ENCODE peak calls at places on chromosomes 11 and 22, in eight cellular contexts. B, P, D, Y, O, E, C and T are unnamed samples.

GRCh38 chr11:126282361-126282741 is 542 bp upstream of the TIRAP start:
- DNase-seq in B (no peak), P (no peak), D (peak; percentile 26), Y (no peak), O (no peak), E (peak; percentile 61), C (no peak), T (peak; percentile 58)

GRCh38 chr11:44637477-44637876 is 72.0 kb downstream of the CD82 start:
- DNase-seq in B (no peak), P (no peak), D (no peak), Y (no peak), O (no peak), E (no peak), C (no peak), T (no peak)

GRCh38 chr22:49788492-49788891 is 39.2 kb downstream of the BRD1 start:
- DNase-seq in B (no peak), P (no peak), D (no peak), Y (peak; percentile 49), O (no peak), E (peak; percentile 53), C (peak; percentile 28), T (no peak)

GRCh38 chr22:41911292-41911611 is 3.6 kb downstream of the SHISA8 start:
- DNase-seq in B (no peak), P (no peak), D (no peak), Y (no peak), O (no peak), E (no peak), C (no peak), T (no peak)

GRCh38 chr11:82756765-82757650 is 23.3 kb upstream of the FAM181B start:
- DNase-seq in B (no peak), P (no peak), D (no peak), Y (no peak), O (no peak), E (no peak), C (no peak), T (no peak)

GRCh38 chr11:132300283-132300682 is 929.9 kb downstream of the NTM start:
- DNase-seq in B (no peak), P (no peak), D (no peak), Y (no peak), O (no peak), E (no peak), C (no peak), T (no peak)

GRCh38 chr11:60378359-60378758 is at the start of gene MS4A7:
- DNase-seq in B (no peak), P (no peak), D (no peak), Y (no peak), O (no peak), E (no peak), C (no peak), T (no peak)

GRCh38 chr11:77776455-77776854 is 44.1 kb downstream of the RSF1 start:
- DNase-seq in B (no peak), P (peak; percentile 19), D (no peak), Y (peak; percentile 49), O (no peak), E (no peak), C (no peak), T (no peak)

GRCh38 chr11:94650756-94651155 is 83.6 kb downstream of the PIWIL4 start:
- DNase-seq in B (no peak), P (no peak), D (no peak), Y (no peak), O (no peak), E (peak; percentile 51), C (no peak), T (no peak)

GRCh38 chr11:101010899-101011298 is 118.7 kb downstream of the PGR start:
- DNase-seq in B (no peak), P (no peak), D (no peak), Y (no peak), O (no peak), E (no peak), C (no peak), T (no peak)

GRCh38 chr22:41925783-41926460 is 684 bp downstream of the TNFRSF13C start:
- DNase-seq in B (no peak), P (no peak), D (peak; percentile 59), Y (peak; percentile 49), O (no peak), E (no peak), C (no peak), T (peak; percentile 76)

GRCh38 chr11:32420937-32421532 is 14.3 kb downstream of the WT1 start:
- DNase-seq in B (no peak), P (no peak), D (no peak), Y (no peak), O (no peak), E (no peak), C (no peak), T (no peak)

GRCh38 chr22:26461188-26461810 is 22.3 kb downstream of the HPS4 start:
- DNase-seq in B (no peak), P (peak; percentile 18), D (peak; percentile 62), Y (peak; percentile 53), O (no peak), E (peak; percentile 50), C (no peak), T (no peak)

GRCh38 chr22:49999063-49999900 is 13.3 kb downstream of the IL17REL start:
- DNase-seq in B (no peak), P (no peak), D (peak; percentile 36), Y (no peak), O (peak; percentile 86), E (no peak), C (no peak), T (no peak)

DNA sequence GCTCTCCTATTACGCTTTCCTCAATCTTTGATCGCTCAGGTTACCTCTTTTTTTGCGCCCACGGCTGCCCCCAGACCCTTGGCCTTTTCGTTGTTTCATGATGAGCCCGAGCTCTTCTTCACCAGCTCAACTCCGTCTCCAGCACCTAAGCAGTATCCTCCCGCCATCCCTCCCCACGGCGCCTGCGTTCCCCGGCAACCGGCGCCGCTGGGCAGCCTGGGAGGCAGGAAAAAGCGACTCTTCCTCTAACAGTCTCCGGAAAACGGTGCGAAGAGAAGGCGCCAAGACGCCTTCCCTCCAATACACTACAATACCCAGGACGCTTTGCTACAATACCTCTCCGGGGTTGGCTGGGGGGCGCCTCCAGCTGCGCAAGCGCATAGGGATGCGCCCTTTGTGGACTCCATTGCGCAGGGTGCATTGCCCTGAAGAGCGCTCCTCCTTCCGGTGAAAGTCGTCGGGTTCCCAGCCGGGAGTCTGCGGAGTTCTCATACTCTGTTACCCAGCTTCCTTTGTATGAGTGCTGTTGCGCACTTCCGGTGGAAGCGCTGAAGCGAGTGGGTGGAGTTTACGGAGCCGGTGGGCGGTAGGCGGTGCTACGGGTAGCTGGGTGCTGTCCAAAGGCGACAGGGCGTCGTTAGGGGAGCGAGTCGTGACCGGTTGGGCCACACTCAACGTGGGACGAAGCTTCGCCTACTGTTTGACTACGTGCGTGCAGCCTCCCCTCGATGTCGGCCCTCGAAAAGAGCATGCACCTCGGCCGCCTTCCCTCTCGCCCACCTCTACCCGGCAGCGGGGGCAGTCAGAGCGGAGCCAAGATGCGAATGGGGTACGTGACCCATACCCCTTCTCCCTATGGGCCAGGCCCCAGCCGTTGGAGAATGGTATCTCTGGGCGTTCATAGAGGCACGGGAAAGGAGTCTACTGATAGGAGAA is at the start of the genes C2CD3 and PPME1:
- DNase-seq in B (peak; percentile 99), P (peak; percentile 99), D (peak; percentile 95), Y (peak; percentile 100), O (peak; percentile 99), E (peak; percentile 96), C (peak; percentile 99), T (peak; percentile 95)
- TF ChIP-seq CTCF in B (peak; percentile 46), P (no peak), D (peak; percentile 34), Y (peak; percentile 5), O (peak; percentile 72), E (peak; percentile 22), C (no peak), T (no peak)

GRCh38 chr22:22410677-22411076 is 97.9 kb downstream of the ZNF280B start:
- DNase-seq in B (no peak), P (no peak), D (no peak), Y (no peak), O (no peak), E (no peak), C (no peak), T (no peak)

GRCh38 chr22:22410121-22410520 is 98.4 kb downstream of the ZNF280B start:
- DNase-seq in B (no peak), P (no peak), D (no peak), Y (no peak), O (no peak), E (no peak), C (no peak), T (no peak)

GRCh38 chr22:22408269-22408668 is 100.3 kb downstream of the ZNF280B start:
- DNase-seq in B (no peak), P (no peak), D (no peak), Y (no peak), O (no peak), E (no peak), C (no peak), T (no peak)

GRCh38 chr22:22407061-22407460 is 101.5 kb downstream of the ZNF280B start:
- DNase-seq in B (no peak), P (no peak), D (no peak), Y (no peak), O (no peak), E (no peak), C (no peak), T (no peak)

DNA sequence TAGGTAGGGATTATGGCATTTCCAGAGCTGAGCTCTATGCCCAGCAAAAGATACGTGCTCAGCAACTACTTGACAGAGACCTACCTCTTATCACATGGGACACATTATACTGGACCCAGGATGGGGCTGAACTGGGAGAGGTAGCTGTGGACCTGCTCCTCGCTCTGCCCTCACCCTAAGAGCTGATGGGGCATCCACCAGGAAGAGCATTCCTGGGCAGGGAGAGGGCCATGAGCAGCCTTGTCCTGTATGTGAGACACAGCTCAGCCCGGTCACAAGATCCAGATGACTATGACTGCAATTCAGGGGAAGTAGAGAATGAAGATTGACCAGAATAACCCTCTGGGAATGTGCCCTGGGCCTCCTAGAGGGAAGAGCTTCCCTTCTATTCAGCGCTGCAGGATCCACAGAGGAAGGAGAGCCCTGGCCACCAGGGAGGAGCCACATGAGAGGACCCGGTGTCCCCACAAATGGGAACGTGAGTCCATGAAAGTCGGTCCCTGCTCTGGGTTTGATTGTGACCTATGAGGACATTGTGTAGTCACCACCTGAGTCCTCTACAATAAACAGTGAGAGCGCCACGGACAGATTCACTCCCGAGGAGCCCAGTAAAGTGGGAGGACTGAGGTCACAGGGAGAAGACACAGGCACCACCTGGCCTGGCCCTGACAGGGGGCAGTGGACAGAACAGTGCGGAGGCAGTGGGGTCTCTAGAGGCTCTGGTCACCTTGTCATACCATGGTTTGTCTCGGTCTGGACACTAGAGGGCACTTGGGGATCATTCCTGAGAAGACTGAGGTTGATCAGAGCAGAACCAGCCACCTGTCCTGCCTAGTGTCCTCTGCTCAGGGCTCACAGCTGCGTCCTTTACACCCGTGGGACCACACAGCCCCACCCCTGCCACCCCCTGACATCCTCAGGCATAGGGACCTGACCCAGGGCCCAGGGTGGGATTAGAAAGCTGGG is 99.5 kb downstream of the ZNF280B start:
- DNase-seq in B (no peak), P (peak; percentile 33), D (no peak), Y (no peak), O (no peak), E (no peak), C (no peak), T (no peak)
- TF ChIP-seq CTCF in B (peak; percentile 47), P (peak; percentile 38), D (peak; percentile 67), Y (peak; percentile 55), O (peak; percentile 72), E (no peak), C (peak; percentile 14), T (peak; percentile 18)

GRCh38 chr11:69010964-69011623 is 2.0 kb downstream of the MRGPRF start:
- DNase-seq in B (no peak), P (peak; percentile 47), D (peak; percentile 61), Y (no peak), O (peak; percentile 75), E (peak; percentile 89), C (no peak), T (peak; percentile 87)
- TF ChIP-seq CTCF in B (no peak), P (no peak), D (no peak), Y (no peak), O (no peak), E (no peak), C (no peak), T (no peak)

GRCh38 chr11:65027213-65028067 is at the start of gene SNX15:
- DNase-seq in B (peak; percentile 94), P (peak; percentile 97), D (peak; percentile 83), Y (peak; percentile 95), O (peak; percentile 97), E (peak; percentile 91), C (peak; percentile 91), T (peak; percentile 89)
- TF ChIP-seq CTCF in B (peak; percentile 65), P (peak; percentile 12), D (peak; percentile 89), Y (peak; percentile 84), O (peak; percentile 94), E (peak; percentile 74), C (peak; percentile 64), T (peak; percentile 93)